ENCODE peak calls at places on chromosomes 6 and 20, in eight cellular contexts. F, Q, M, B, G, P, T and N are unnamed samples.

GRCh38 chr20:2745936-2746635 is 53.5 kb downstream of the EBF4 start:
- DNase-seq in G (no peak), F (no peak), T (no peak), Q (no peak), M (no peak), P (no peak), B (peak), N (no peak)

GRCh38 chr6:112296122-112296521 is 41.8 kb upstream of the LAMA4 start:
- DNase-seq in B (no peak), T (no peak), F (peak), Q (peak), M (no peak), G (no peak), P (peak), N (peak)

GRCh38 chr6:100726741-100727140 is 154.4 kb downstream of the ASCC3 start:
- DNase-seq in F (peak), T (no peak), G (no peak), P (peak), M (no peak), Q (peak), B (no peak), N (peak)

GRCh38 chr6:81384921-81385320 is 367.6 kb downstream of the TENT5A start:
- DNase-seq in P (peak), B (no peak), G (no peak), F (no peak), Q (no peak), M (no peak), T (no peak), N (no peak)

GRCh38 chr6:88502391-88502790 is 336.2 kb upstream of the CNR1 start:
- DNase-seq in Q (no peak), F (no peak), G (no peak), P (no peak), T (no peak), M (no peak), B (no peak), N (no peak)

GRCh38 chr6:21341910-21342309 is 251.6 kb upstream of the SOX4 start:
- DNase-seq in B (no peak), G (peak), M (no peak), F (no peak), Q (no peak), T (no peak), P (no peak), N (no peak)

GRCh38 chr20:60349418-60349817 is 391.2 kb downstream of the CDH26 start:
- DNase-seq in T (no peak), G (no peak), P (no peak), B (no peak), M (no peak), Q (no peak), F (no peak), N (no peak)

GRCh38 chr6:158841358-158841757 is 22.2 kb upstream of the EZR start:
- DNase-seq in F (no peak), G (no peak), Q (no peak), P (no peak), B (no peak), M (no peak), T (no peak), N (no peak)

GRCh38 chr20:16350465-16350864 is 222.8 kb downstream of the KIF16B start:
- DNase-seq in T (no peak), B (no peak), P (peak), F (peak), Q (peak), G (no peak), M (no peak), N (peak)

GRCh38 chr6:169589293-169589692 is 112.5 kb downstream of the WDR27 start:
- DNase-seq in M (no peak), G (no peak), P (peak), F (peak), B (no peak), Q (no peak), T (no peak), N (peak)

GRCh38 chr6:83378621-83379388 is 52.0 kb downstream of the ME1 start:
- DNase-seq in M (no peak), T (no peak), P (peak), Q (peak), G (no peak), B (no peak), F (peak), N (peak)

GRCh38 chr6:42694586-42694985 is 27.8 kb downstream of the PRPH2 start:
- DNase-seq in Q (peak), T (no peak), G (no peak), B (no peak), M (no peak), F (peak), P (peak), N (peak)

GRCh38 chr6:15510121-15510520 is 152.7 kb downstream of the DTNBP1 start:
- DNase-seq in Q (no peak), B (peak), G (no peak), T (no peak), P (no peak), M (no peak), F (no peak), N (no peak)

GRCh38 chr6:75023634-75024033 is 182.2 kb downstream of the COL12A1 start:
- DNase-seq in Q (peak), P (no peak), M (no peak), G (no peak), B (no peak), T (no peak), F (peak), N (no peak)

GRCh38 chr20:41998539-41999341 is 380.6 kb upstream of the CHD6 start:
- DNase-seq in P (no peak), Q (no peak), F (no peak), T (no peak), G (no peak), B (peak), M (no peak), N (no peak)

GRCh38 chr6:144036064-144036873 is 28.2 kb upstream of the PLAGL1 start:
- DNase-seq in G (peak), T (no peak), M (peak), B (peak), P (peak), Q (peak), F (peak), N (peak)

GRCh38 chr20:36320898-36321695 is 15.0 kb downstream of the DLGAP4 start:
- DNase-seq in T (no peak), B (no peak), G (peak), M (no peak), Q (no peak), F (no peak), P (no peak), N (no peak)

GRCh38 chr20:44134897-44135810 is 51.8 kb downstream of the JPH2 start:
- DNase-seq in F (no peak), M (no peak), B (no peak), T (no peak), P (no peak), G (no peak), Q (no peak), N (no peak)

GRCh38 chr6:12288844-12289654 is 1.1 kb upstream of the EDN1 start:
- DNase-seq in F (peak), B (no peak), P (peak), T (peak), M (peak), Q (peak), G (no peak), N (peak)

GRCh38 chr6:52312461-52312860 is 27.9 kb upstream of the MCM3 start:
- DNase-seq in M (no peak), Q (no peak), P (no peak), B (no peak), G (no peak), T (no peak), F (no peak), N (no peak)

GRCh38 chr20:5261763-5262162 is 55.0 kb downstream of the PROKR2 start:
- DNase-seq in T (no peak), B (no peak), M (no peak), Q (no peak), G (no peak), F (no peak), P (no peak), N (no peak)

GRCh38 chr20:64084209-64085152 is at the start of gene LKAAEAR1:
- DNase-seq in G (no peak), Q (no peak), B (no peak), M (no peak), P (no peak), F (no peak), T (no peak), N (no peak)

GRCh38 chr20:51551186-51551585 is 8.7 kb upstream of the NFATC2 start:
- DNase-seq in F (no peak), T (no peak), Q (no peak), B (no peak), G (no peak), M (no peak), P (no peak), N (no peak)

GRCh38 chr6:137869781-137870180 is 2.7 kb downstream of the TNFAIP3 start:
- DNase-seq in F (no peak), P (no peak), T (no peak), B (no peak), Q (no peak), M (no peak), G (no peak), N (no peak)

GRCh38 chr6:12343440-12344162 is 53.4 kb downstream of the EDN1 start:
- DNase-seq in F (peak), B (no peak), Q (peak), P (no peak), M (no peak), T (no peak), G (no peak), N (no peak)

GRCh38 chr6:80356545-80356944 is 250.1 kb downstream of the BCKDHB start:
- DNase-seq in G (no peak), T (no peak), B (no peak), M (no peak), F (no peak), Q (no peak), P (peak), N (no peak)

GRCh38 chr6:41153992-41154625 is at the start of gene TREML1:
- DNase-seq in T (no peak), Q (no peak), F (no peak), G (no peak), B (no peak), P (no peak), M (no peak), N (no peak)
- TF ChIP-seq CTCF in T (no peak), Q (no peak), F (no peak), G (no peak), B (no peak), P (no peak), M (no peak), N (no peak)

GRCh38 chr6:90425161-90425641 is 128.6 kb upstream of the BACH2 start:
- DNase-seq in B (no peak), P (no peak), M (no peak), Q (no peak), T (no peak), F (no peak), G (no peak), N (no peak)
- H3K4me3 ChIP-seq in B (no peak), P (no peak), M (no peak), Q (no peak), T (no peak), F (no peak), G (no peak), N (no peak)

GRCh38 chr6:119628691-119629621 is 279.4 kb upstream of the MAN1A1 start:
- DNase-seq in G (no peak), B (no peak), Q (no peak), F (peak), P (no peak), M (no peak), T (no peak), N (no peak)
- TF ChIP-seq CTCF in G (no peak), B (no peak), Q (no peak), F (peak), P (peak), M (no peak), T (no peak), N (no peak)

DNA sequence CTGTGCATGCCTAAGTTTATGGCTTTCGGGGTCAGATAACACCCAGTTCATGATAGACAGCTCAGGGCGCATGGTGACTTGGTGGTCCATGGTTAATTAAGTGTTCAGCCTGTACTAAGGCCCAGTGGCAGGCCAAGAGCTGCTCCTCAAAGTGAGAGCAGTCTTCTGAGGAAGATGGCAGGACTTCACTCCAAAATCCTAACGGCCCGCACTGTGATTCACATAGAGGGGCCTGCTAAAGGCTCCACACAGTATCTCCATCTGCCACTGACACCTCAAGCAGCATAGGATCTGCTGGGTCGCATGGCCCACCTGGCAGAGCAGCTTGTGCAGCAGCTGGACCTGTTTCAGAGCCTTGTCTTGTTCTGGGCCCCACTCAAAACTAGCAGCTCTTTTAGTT is 10.6 kb upstream of the CST7 start:
- DNase-seq in B (no peak), G (no peak), F (no peak), Q (no peak), T (no peak), M (no peak), P (no peak), N (no peak)
- H3K4me3 ChIP-seq in B (no peak), G (no peak), F (no peak), Q (no peak), T (no peak), M (no peak), P (no peak), N (no peak)

GRCh38 chr20:58883243-58883691 is 30.8 kb downstream of the GNAS start:
- DNase-seq in B (no peak), F (no peak), T (no peak), G (no peak), M (no peak), P (peak), Q (no peak), N (peak)

GRCh38 chr20:58880441-58880840 is 27.9 kb downstream of the GNAS start:
- DNase-seq in F (no peak), P (no peak), G (no peak), Q (no peak), T (no peak), M (no peak), B (no peak), N (no peak)

GRCh38 chr20:58882704-58883089 is 30.2 kb downstream of the GNAS start:
- DNase-seq in P (no peak), B (no peak), M (no peak), G (no peak), T (no peak), F (no peak), Q (no peak), N (no peak)

GRCh38 chr20:58878399-58878798 is 25.9 kb downstream of the GNAS start:
- DNase-seq in T (no peak), F (no peak), B (no peak), P (no peak), M (no peak), G (no peak), Q (no peak), N (no peak)

DNA sequence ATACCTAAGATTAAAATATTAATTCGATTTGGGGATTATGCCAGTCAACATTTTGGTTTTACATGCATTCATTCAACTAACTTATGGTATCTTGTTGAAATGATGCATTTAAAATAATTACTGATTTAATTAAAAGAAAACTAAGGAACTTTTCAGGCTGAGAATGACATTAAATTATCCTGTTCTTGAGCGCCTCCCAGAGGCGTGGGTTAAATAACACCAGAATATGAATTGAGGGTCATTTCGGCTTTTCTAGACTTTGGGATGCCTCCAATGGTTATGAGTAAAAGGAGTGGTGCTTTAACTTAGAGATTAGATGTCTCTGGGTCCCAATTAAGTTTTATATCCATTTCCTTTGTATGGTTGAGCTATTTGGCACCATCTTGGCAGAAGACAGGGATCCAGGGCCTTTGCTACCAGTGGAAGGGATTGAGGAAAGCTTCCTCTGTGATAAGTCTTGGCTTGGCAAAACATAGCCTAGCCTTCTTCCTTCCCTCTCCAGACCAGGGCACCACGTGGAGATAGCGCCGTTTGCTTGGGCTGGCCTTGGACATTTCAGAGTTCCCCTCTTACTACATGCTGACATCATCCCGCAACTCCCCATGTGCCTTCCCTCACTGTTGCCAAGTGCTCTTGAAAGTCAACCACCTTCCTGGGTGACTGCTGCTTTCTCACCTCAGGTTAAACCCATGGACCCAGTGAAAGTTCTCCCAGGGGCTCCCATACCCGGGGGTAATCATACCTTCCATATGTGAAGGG is 28.7 kb downstream of the GNAS start:
- DNase-seq in F (no peak), M (peak), P (no peak), B (no peak), Q (no peak), G (no peak), T (no peak), N (no peak)
- TF ChIP-seq CTCF in F (peak), M (peak), P (no peak), B (no peak), Q (peak), G (no peak), T (no peak), N (no peak)

GRCh38 chr6:156961282-156961892 is 184.2 kb downstream of the ARID1B start:
- DNase-seq in M (no peak), F (no peak), Q (no peak), T (no peak), P (no peak), B (no peak), G (no peak), N (no peak)

GRCh38 chr6:156960525-156960924 is 183.3 kb downstream of the ARID1B start:
- DNase-seq in B (no peak), T (no peak), Q (no peak), M (no peak), P (no peak), F (no peak), G (no peak), N (no peak)

GRCh38 chr6:156969233-156969632 is 192.1 kb downstream of the ARID1B start:
- DNase-seq in Q (no peak), G (no peak), F (no peak), T (no peak), B (no peak), P (no peak), M (no peak), N (no peak)

GRCh38 chr6:156967852-156968251 is 190.7 kb downstream of the ARID1B start:
- DNase-seq in B (no peak), Q (no peak), F (no peak), T (no peak), G (no peak), M (no peak), P (no peak), N (no peak)

GRCh38 chr6:156963712-156964700 is 186.8 kb downstream of the ARID1B start:
- DNase-seq in M (no peak), T (no peak), Q (peak), P (peak), F (peak), B (no peak), G (no peak), N (peak)
- H3K4me3 ChIP-seq in M (peak), T (peak), Q (peak), P (peak), F (peak), B (no peak), G (peak), N (peak)

DNA sequence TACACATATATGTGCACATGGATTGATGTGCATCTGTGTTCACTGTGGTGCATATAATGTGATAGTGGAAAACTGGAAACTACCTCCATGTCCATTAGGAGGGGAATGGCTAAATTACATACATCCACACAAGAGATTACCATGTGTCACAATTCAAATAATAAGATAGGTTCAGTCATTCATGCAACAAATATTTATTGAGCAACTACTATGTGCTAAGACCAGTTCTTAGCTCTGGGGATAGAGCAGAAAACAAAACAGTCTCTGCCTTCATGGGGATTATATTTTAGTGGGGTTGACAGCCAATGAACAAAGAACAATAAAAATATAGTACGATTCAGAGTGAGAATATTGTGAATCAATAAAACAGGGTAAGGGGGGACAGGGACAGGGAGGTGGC is 61.7 kb upstream of the PTGIS start:
- DNase-seq in P (no peak), G (no peak), B (no peak), T (no peak), F (no peak), M (no peak), Q (no peak), N (no peak)
- TF ChIP-seq CTCF in P (no peak), G (no peak), B (no peak), T (no peak), F (no peak), M (no peak), Q (no peak), N (no peak)

GRCh38 chr20:17542481-17542880 is 11.3 kb upstream of the BFSP1 start:
- DNase-seq in F (no peak), G (no peak), M (no peak), P (no peak), Q (no peak), B (no peak), T (no peak), N (no peak)

GRCh38 chr20:17543531-17543961 is 12.4 kb upstream of the BFSP1 start:
- DNase-seq in F (peak), T (no peak), B (no peak), M (no peak), P (peak), G (no peak), Q (peak), N (peak)

GRCh38 chr20:17541996-17542395 is 10.8 kb upstream of the BFSP1 start:
- DNase-seq in P (peak), B (no peak), F (peak), Q (peak), G (no peak), M (no peak), T (no peak), N (peak)

GRCh38 chr20:17542993-17543412 is 11.8 kb upstream of the BFSP1 start:
- DNase-seq in F (peak), P (peak), Q (peak), B (no peak), M (no peak), G (no peak), T (no peak), N (peak)

DNA sequence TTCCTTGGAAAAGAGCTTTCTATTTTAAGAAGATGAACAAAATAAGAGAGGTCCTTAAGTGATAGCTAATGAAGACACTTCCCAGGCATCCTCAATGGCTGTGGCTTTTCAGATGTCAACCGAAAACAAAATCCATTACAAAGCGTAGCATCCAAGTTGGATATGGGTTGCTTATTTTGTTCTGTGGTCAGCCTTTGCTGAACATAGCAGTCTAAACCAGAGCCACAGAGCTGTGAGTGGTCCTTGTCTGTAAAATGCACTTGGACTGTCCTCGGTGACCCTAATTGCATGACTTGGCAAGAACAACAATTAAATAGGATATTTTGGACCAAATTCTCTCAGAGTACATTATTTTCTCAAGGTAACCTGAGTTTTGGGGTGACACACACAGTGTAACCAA is 10.4 kb upstream of the BFSP1 start:
- DNase-seq in M (no peak), T (no peak), B (no peak), F (no peak), G (no peak), Q (no peak), P (no peak), N (no peak)
- H3K4me3 ChIP-seq in M (no peak), T (no peak), B (no peak), F (no peak), G (no peak), Q (no peak), P (no peak), N (no peak)